ENCODE peak calls at places on chromosomes 5 and 9, in nine cellular contexts. V, M, D, Y, S, L, E, Q and U are unnamed samples.

GRCh38 chr9:114130141-114130540 is 25.2 kb upstream of the COL27A1 start:
- DNase-seq in S (no peak), D (no peak), Y (no peak), E (no peak), Q (no peak), M (no peak), V (no peak), L (no peak), U (no peak)

GRCh38 chr5:1745806-1746370 is 53.7 kb downstream of the MRPL36 start:
- DNase-seq in Q (no peak), D (no peak), L (no peak), S (no peak), M (no peak), V (no peak), Y (peak; percentile 12), E (no peak), U (no peak)

GRCh38 chr9:103287361-103287760 is 292.2 kb downstream of the CYLC2 start:
- DNase-seq in Q (no peak), Y (no peak), V (no peak), E (no peak), L (no peak), D (no peak), M (no peak), S (no peak), U (no peak)

GRCh38 chr9:22170990-22171663 is 162.0 kb upstream of the CDKN2B start:
- DNase-seq in D (no peak), S (no peak), E (no peak), Y (no peak), Q (no peak), V (no peak), M (no peak), L (no peak), U (no peak)

GRCh38 chr5:32325067-32325466 is 12.3 kb upstream of the MTMR12 start:
- DNase-seq in V (no peak), M (no peak), E (no peak), Y (no peak), L (no peak), D (peak; percentile 38), Q (no peak), S (no peak), U (no peak)

GRCh38 chr9:10007356-10007755 is 605.4 kb downstream of the PTPRD start:
- DNase-seq in D (no peak), S (no peak), E (no peak), L (no peak), M (no peak), Y (no peak), V (no peak), Q (no peak), U (no peak)

GRCh38 chr9:14978022-14979000 is 68.1 kb upstream of the FREM1 start:
- DNase-seq in Q (no peak), V (no peak), Y (no peak), S (no peak), D (no peak), E (no peak), L (no peak), M (no peak), U (no peak)

GRCh38 chr5:153965102-153965645 is 73.5 kb downstream of the FAM114A2 start:
- DNase-seq in S (peak; percentile 18), D (peak; percentile 41), Y (peak; percentile 37), E (peak; percentile 20), M (peak; percentile 52), L (peak; percentile 16), V (peak; percentile 53), Q (peak; percentile 69), U (no peak)

GRCh38 chr5:32507738-32508434 is 63.3 kb upstream of the ZFR start:
- DNase-seq in M (peak; percentile 25), V (no peak), E (no peak), L (no peak), Y (no peak), Q (no peak), S (peak; percentile 37), D (peak; percentile 95), U (no peak)

GRCh38 chr9:95171001-95171400 is 146.5 kb downstream of the FANCC start:
- DNase-seq in D (peak; percentile 67), Y (no peak), Q (no peak), S (peak; percentile 70), L (no peak), E (no peak), M (peak; percentile 84), V (no peak), U (no peak)

GRCh38 chr5:42889311-42889933 is 77.7 kb upstream of the SELENOP start:
- DNase-seq in M (peak; percentile 71), V (peak; percentile 69), E (peak; percentile 36), L (peak; percentile 92), D (peak; percentile 61), Q (peak; percentile 83), Y (peak; percentile 87), S (peak; percentile 62), U (peak; percentile 69)

GRCh38 chr5:134046801-134047707 is 42.3 kb upstream of the VDAC1 start:
- DNase-seq in D (no peak), L (no peak), M (no peak), V (no peak), Y (no peak), S (no peak), E (no peak), Q (no peak), U (no peak)

GRCh38 chr5:72301557-72301956 is 18.5 kb downstream of the MRPS27 start:
- DNase-seq in V (no peak), Q (no peak), M (no peak), L (no peak), E (no peak), D (no peak), Y (no peak), S (no peak), U (no peak)

GRCh38 chr5:13987843-13988464 is 43.5 kb upstream of the DNAH5 start:
- DNase-seq in Y (peak; percentile 43), L (peak; percentile 58), S (peak; percentile 71), V (no peak), M (peak; percentile 64), E (no peak), Q (peak; percentile 68), D (peak; percentile 81), U (peak; percentile 22)

GRCh38 chr5:118070041-118070440 is 918.3 kb downstream of the DTWD2 start:
- DNase-seq in Y (no peak), E (no peak), L (no peak), M (no peak), V (no peak), D (no peak), S (no peak), Q (no peak), U (no peak)

GRCh38 chr5:118069452-118069851 is 918.9 kb downstream of the DTWD2 start:
- DNase-seq in D (no peak), S (no peak), Y (no peak), E (no peak), M (no peak), Q (no peak), V (no peak), L (no peak), U (no peak)

GRCh38 chr5:118068886-118069285 is 919.5 kb downstream of the DTWD2 start:
- DNase-seq in L (no peak), M (no peak), Y (no peak), Q (no peak), V (no peak), E (no peak), S (no peak), D (no peak), U (no peak)
- H3K4me3 ChIP-seq in L (no peak overlapping the region), M (no peak overlapping the region), Y (no peak overlapping the region), Q (no peak overlapping the region), V (no peak overlapping the region), E (no peak overlapping the region), S (no peak overlapping the region), D (no peak overlapping the region), U (no peak overlapping the region)

GRCh38 chr9:31873717-31874116 is 510.7 kb upstream of the ACO1 start:
- DNase-seq in Y (no peak), Q (no peak), S (no peak), E (no peak), L (no peak), D (no peak), V (no peak), M (no peak), U (no peak)
- H3K36me3 ChIP-seq in Y (no peaks in the 10 kb centered on the region), Q (no peaks in the 10 kb centered on the region), S (no peaks in the 10 kb centered on the region), E (no peaks in the 10 kb centered on the region), L (no peaks in the 10 kb centered on the region), D (no peaks in the 10 kb centered on the region), V (no peaks in the 10 kb centered on the region), M (no peaks in the 10 kb centered on the region), U (no peaks in the 10 kb centered on the region)

DNA sequence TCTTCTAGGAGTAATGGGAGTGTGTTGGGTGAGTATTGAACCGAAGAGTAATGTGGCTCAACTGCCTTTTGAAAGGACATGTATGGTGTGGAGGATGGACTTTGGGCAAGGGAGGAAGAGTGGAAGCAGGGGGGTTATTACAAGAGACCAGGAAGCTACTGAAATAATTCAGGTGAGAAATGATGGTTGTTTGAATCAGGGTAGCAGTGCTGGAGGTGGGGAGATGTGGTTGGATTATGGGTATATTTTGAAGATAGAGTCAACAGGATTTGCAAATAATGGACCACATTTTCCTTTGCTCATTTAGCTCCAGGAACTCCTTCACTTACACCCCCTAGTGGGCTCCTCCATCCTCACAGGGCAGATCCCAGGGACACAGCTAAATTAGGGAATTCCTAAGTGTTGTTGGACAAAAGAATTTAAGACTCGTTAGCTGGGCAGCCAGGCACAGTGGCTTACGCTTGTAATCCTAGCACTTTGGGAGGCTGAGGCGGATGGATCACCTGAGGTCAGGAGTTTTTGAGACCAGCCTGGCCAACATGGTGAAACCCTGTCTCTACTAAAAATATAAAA is 1.2 kb upstream of the SLC4A9 start:
- DNase-seq in V (no peak), E (no peak), D (peak; percentile 51), S (peak; percentile 48), M (peak; percentile 43), Q (peak; percentile 58), Y (no peak), L (no peak), U (no peak)
- TF ChIP-seq CTCF in V (no peak), E (peak; percentile 37), D (peak; percentile 64), S (peak; percentile 79), M (peak; percentile 58), Q (peak; percentile 50), Y (peak; percentile 18), L (no peak), U (no peak)

DNA sequence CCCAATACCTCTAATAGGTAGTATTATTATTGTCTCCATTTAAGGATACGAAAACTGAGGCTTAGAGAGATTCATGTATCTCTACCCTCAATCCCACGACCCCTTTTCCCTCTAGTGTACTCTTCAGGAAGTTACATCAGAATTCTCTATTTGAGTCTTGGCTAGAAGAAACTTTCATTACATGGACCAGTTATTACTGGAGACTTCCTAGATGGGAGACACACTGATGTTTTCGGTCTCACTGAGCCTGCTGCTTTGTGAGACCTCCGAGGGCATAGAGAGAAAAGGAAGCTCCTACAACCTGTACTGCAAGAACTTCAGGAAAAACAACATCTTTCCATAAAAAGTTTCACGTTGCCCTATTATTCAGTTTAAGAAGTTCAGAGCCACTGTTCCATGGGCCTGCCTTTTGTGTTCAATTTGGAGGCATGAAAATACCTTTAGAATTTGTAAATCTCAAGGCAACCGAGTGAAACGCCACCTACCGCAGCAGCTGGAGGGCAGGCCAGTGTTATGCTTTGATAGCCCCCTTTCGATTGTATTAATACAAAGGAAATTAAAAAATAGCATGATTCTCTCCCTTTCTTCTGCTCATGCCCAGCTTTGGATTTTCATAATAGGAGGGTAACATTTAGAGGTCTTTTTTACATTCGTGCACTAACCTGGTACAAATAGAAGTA is 223.3 kb downstream of the EBF1 start:
- DNase-seq in Y (no peak), V (no peak), L (no peak), M (no peak), D (no peak), S (no peak), E (no peak), Q (no peak), U (no peak)
- H3K4me3 ChIP-seq in Y (no peak overlapping the region), V (no peak overlapping the region), L (no peak overlapping the region), M (no peak overlapping the region), D (no peak overlapping the region), S (no peak overlapping the region), E (no peak overlapping the region), Q (no peak overlapping the region), U (no peak overlapping the region)

GRCh38 chr9:134747951-134748489 is 106.4 kb downstream of the COL5A1 start:
- DNase-seq in E (no peak), L (no peak), M (no peak), Y (no peak), V (no peak), S (no peak), D (no peak), Q (no peak), U (no peak)
- H3K36me3 ChIP-seq in E (no peaks in the 10 kb centered on the region), L (no peaks in the 10 kb centered on the region), M (peaks cover 6% of the 10 kb centered on the region), Y (peaks cover 90% of the 10 kb centered on the region), V (no peaks in the 10 kb centered on the region), S (peaks cover 85% of the 10 kb centered on the region), D (peaks cover 87% of the 10 kb centered on the region), Q (no peaks in the 10 kb centered on the region), U (no peaks in the 10 kb centered on the region)